ENCODE peak calls at places on chromosomes 11 and 22, in nine cellular contexts. One of them, this sample, is unnamed.

GRCh38 chr11:9615031-9615451 is 41.6 kb downstream of the WEE1 start:
- DNase-seq in activated CD4-positive, alpha-beta T cell treated with anti-CD3 and anti-CD28 coated beads, Interleukin-2, amount 50 U/mL, for 24 hours: no peak
- DNase-seq in mesendoderm: no peak
- DNase-seq in mucosa of gallbladder: no peak
- DNase-seq in dermis blood vessel endothelial cell: peak
- DNase-seq in cerebellum: no peak
- DNase-seq in AG10803: peak
- DNase-seq in NCI-H1048: no peak
- DNase-seq in left ventricle myocardium inferior: no peak
- DNase-seq in this sample: no peak

GRCh38 chr11:2790581-2790925 is 90.8 kb upstream of the KCNQ1OT1 start:
- DNase-seq in activated CD4-positive, alpha-beta T cell treated with anti-CD3 and anti-CD28 coated beads, Interleukin-2, amount 50 U/mL, for 24 hours: no peak
- DNase-seq in mesendoderm: no peak
- DNase-seq in mucosa of gallbladder: no peak
- DNase-seq in dermis blood vessel endothelial cell: no peak
- DNase-seq in cerebellum: no peak
- DNase-seq in AG10803: no peak
- DNase-seq in NCI-H1048: no peak
- DNase-seq in left ventricle myocardium inferior: peak
- DNase-seq in this sample: no peak

GRCh38 chr22:47245786-47246185 is 483.3 kb downstream of the TBC1D22A start:
- DNase-seq in activated CD4-positive, alpha-beta T cell treated with anti-CD3 and anti-CD28 coated beads, Interleukin-2, amount 50 U/mL, for 24 hours: no peak
- DNase-seq in mesendoderm: no peak
- DNase-seq in mucosa of gallbladder: no peak
- DNase-seq in dermis blood vessel endothelial cell: no peak
- DNase-seq in cerebellum: no peak
- DNase-seq in AG10803: no peak
- DNase-seq in NCI-H1048: no peak
- DNase-seq in left ventricle myocardium inferior: no peak
- DNase-seq in this sample: no peak

GRCh38 chr11:102680945-102681344 is 24.6 kb downstream of the MMP27 start:
- DNase-seq in activated CD4-positive, alpha-beta T cell treated with anti-CD3 and anti-CD28 coated beads, Interleukin-2, amount 50 U/mL, for 24 hours: no peak
- DNase-seq in mesendoderm: no peak
- DNase-seq in mucosa of gallbladder: peak
- DNase-seq in dermis blood vessel endothelial cell: no peak
- DNase-seq in cerebellum: no peak
- DNase-seq in AG10803: peak
- DNase-seq in NCI-H1048: no peak
- DNase-seq in left ventricle myocardium inferior: no peak
- DNase-seq in this sample: peak

GRCh38 chr11:119483881-119484371 is 61.0 kb upstream of the THY1 start:
- DNase-seq in activated CD4-positive, alpha-beta T cell treated with anti-CD3 and anti-CD28 coated beads, Interleukin-2, amount 50 U/mL, for 24 hours: no peak
- DNase-seq in mesendoderm: no peak
- DNase-seq in mucosa of gallbladder: no peak
- DNase-seq in dermis blood vessel endothelial cell: no peak
- DNase-seq in cerebellum: no peak
- DNase-seq in AG10803: no peak
- DNase-seq in NCI-H1048: no peak
- DNase-seq in left ventricle myocardium inferior: no peak
- DNase-seq in this sample: no peak

GRCh38 chr11:72813740-72814138 is 472 bp upstream of the ATG16L2 start:
- DNase-seq in activated CD4-positive, alpha-beta T cell treated with anti-CD3 and anti-CD28 coated beads, Interleukin-2, amount 50 U/mL, for 24 hours: peak
- DNase-seq in mesendoderm: no peak
- DNase-seq in mucosa of gallbladder: peak
- DNase-seq in dermis blood vessel endothelial cell: peak
- DNase-seq in cerebellum: peak
- DNase-seq in AG10803: peak
- DNase-seq in NCI-H1048: peak
- DNase-seq in left ventricle myocardium inferior: peak
- DNase-seq in this sample: no peak

GRCh38 chr11:65777241-65777640 is 3.5 kb downstream of the AP5B1 start:
- DNase-seq in activated CD4-positive, alpha-beta T cell treated with anti-CD3 and anti-CD28 coated beads, Interleukin-2, amount 50 U/mL, for 24 hours: no peak
- DNase-seq in mesendoderm: no peak
- DNase-seq in mucosa of gallbladder: no peak
- DNase-seq in dermis blood vessel endothelial cell: no peak
- DNase-seq in cerebellum: no peak
- DNase-seq in AG10803: no peak
- DNase-seq in NCI-H1048: no peak
- DNase-seq in left ventricle myocardium inferior: no peak
- DNase-seq in this sample: no peak

GRCh38 chr11:107777094-107777493 is 65.2 kb upstream of the SLN start:
- DNase-seq in activated CD4-positive, alpha-beta T cell treated with anti-CD3 and anti-CD28 coated beads, Interleukin-2, amount 50 U/mL, for 24 hours: no peak
- DNase-seq in mesendoderm: no peak
- DNase-seq in mucosa of gallbladder: no peak
- DNase-seq in dermis blood vessel endothelial cell: no peak
- DNase-seq in cerebellum: no peak
- DNase-seq in AG10803: no peak
- DNase-seq in NCI-H1048: no peak
- DNase-seq in left ventricle myocardium inferior: no peak
- DNase-seq in this sample: no peak

GRCh38 chr11:126318642-126319373 is 14.9 kb downstream of the DCPS start:
- DNase-seq in activated CD4-positive, alpha-beta T cell treated with anti-CD3 and anti-CD28 coated beads, Interleukin-2, amount 50 U/mL, for 24 hours: no peak
- DNase-seq in mesendoderm: no peak
- DNase-seq in mucosa of gallbladder: peak
- DNase-seq in dermis blood vessel endothelial cell: no peak
- DNase-seq in cerebellum: no peak
- DNase-seq in AG10803: peak
- DNase-seq in NCI-H1048: no peak
- DNase-seq in left ventricle myocardium inferior: peak
- DNase-seq in this sample: peak

GRCh38 chr11:116114198-116114651 is 610.0 kb upstream of the CADM1 start:
- DNase-seq in activated CD4-positive, alpha-beta T cell treated with anti-CD3 and anti-CD28 coated beads, Interleukin-2, amount 50 U/mL, for 24 hours: no peak
- DNase-seq in mesendoderm: no peak
- DNase-seq in mucosa of gallbladder: no peak
- DNase-seq in dermis blood vessel endothelial cell: no peak
- DNase-seq in cerebellum: peak
- DNase-seq in AG10803: no peak
- DNase-seq in NCI-H1048: no peak
- DNase-seq in left ventricle myocardium inferior: no peak
- DNase-seq in this sample: no peak

This sample was measured in AG09309.